ENCODE peak calls at places on chromosome 17, in five cellular contexts. B is suprapubic skin, O is fibroblast of lung, X is hepatocyte, G is tibial artery. Y is an unnamed sample.

GRCh38 chr17:74528491-74529199 is 2.6 kb downstream of the CD300LB start:
- DNase-seq in B (peak; percentile 41), O (no peak), X (no peak), G (peak; percentile 60), Y (peak; percentile 6)

GRCh38 chr17:40760105-40761016 is 5.2 kb upstream of the KRT25 start:
- DNase-seq in B (no peak), O (no peak), X (no peak), G (no peak), Y (no peak)

GRCh38 chr17:50301891-50302584 is 27.8 kb downstream of the TMEM92 start:
- DNase-seq in B (no peak), O (no peak), X (no peak), G (no peak), Y (no peak)

GRCh38 chr17:40548982-40549680 is 16.1 kb downstream of the CCR7 start:
- DNase-seq in B (peak; percentile 71), O (peak; percentile 98), X (no peak), G (peak; percentile 74), Y (peak; percentile 72)

GRCh38 chr17:66427134-66427533 is 124.7 kb downstream of the PRKCA start:
- DNase-seq in B (no peak), O (no peak), X (no peak), G (no peak), Y (no peak)

GRCh38 chr17:77497578-77497934 is 356.8 kb downstream of the SEC14L1 start:
- DNase-seq in B (peak; percentile 63), O (no peak), X (peak; percentile 3), G (no peak), Y (peak; percentile 29)

GRCh38 chr17:69175812-69176517 is 34.3 kb upstream of the ABCA6 start:
- DNase-seq in B (no peak), O (peak; percentile 88), X (peak; percentile 4), G (no peak), Y (no peak)

GRCh38 chr17:57135748-57136342 is 50.8 kb downstream of the AKAP1 start:
- DNase-seq in B (no peak), O (no peak), X (no peak), G (no peak), Y (no peak)

GRCh38 chr17:42394838-42395237 is 6.6 kb upstream of the STAT3 start:
- DNase-seq in B (no peak), O (no peak), X (no peak), G (no peak), Y (no peak)

GRCh38 chr17:60601443-60602384 is 1.7 kb downstream of the PPM1D start:
- DNase-seq in B (no peak), O (peak; percentile 91), X (peak; percentile 91), G (peak; percentile 43), Y (peak; percentile 49)

GRCh38 chr17:48672340-48672739 is 46.2 kb upstream of the HOXB9 start:
- DNase-seq in B (no peak), O (no peak), X (no peak), G (no peak), Y (no peak)

GRCh38 chr17:28843810-28844137 is 1.2 kb upstream of the FAM222B start:
- DNase-seq in B (no peak), O (no peak), X (no peak), G (no peak), Y (no peak)

GRCh38 chr17:77499699-77500435 is 359.1 kb downstream of the SEC14L1 start:
- DNase-seq in B (peak; percentile 55), O (no peak), X (peak; percentile 2), G (no peak), Y (no peak)

GRCh38 chr17:4565209-4566141 is 5.1 kb upstream of the GGT6 start:
- DNase-seq in B (no peak), O (peak; percentile 83), X (peak; percentile 92), G (peak; percentile 55), Y (no peak)

GRCh38 chr17:79160980-79161621 is 86.5 kb downstream of the ENGASE start:
- DNase-seq in B (no peak), O (no peak), X (no peak), G (no peak), Y (no peak)

GRCh38 chr17:56710986-56711385 is 117.5 kb downstream of the NOG start:
- DNase-seq in B (no peak), O (no peak), X (no peak), G (no peak), Y (no peak)

GRCh38 chr17:44137891-44138709 is 3.6 kb upstream of the HROB start:
- DNase-seq in B (peak; percentile 93), O (peak; percentile 98), X (peak; percentile 97), G (peak; percentile 92), Y (peak; percentile 84)

GRCh38 chr17:63437287-63438091 is 8.6 kb downstream of the CYB561 start:
- DNase-seq in B (no peak), O (no peak), X (no peak), G (no peak), Y (no peak)

GRCh38 chr17:17147821-17148220 is 58.3 kb downstream of the PLD6 start:
- DNase-seq in B (no peak), O (peak; percentile 10), X (no peak), G (no peak), Y (no peak)

GRCh38 chr17:65163990-65164495 is 26.9 kb downstream of the RGS9 start:
- DNase-seq in B (no peak), O (peak; percentile 74), X (peak; percentile 44), G (no peak), Y (no peak)

GRCh38 chr17:68613739-68614298 is 12.7 kb upstream of the FAM20A start:
- DNase-seq in B (no peak), O (peak; percentile 71), X (peak; percentile 49), G (peak; percentile 31), Y (no peak)

GRCh38 chr17:30915833-30916611 is 5.7 kb upstream of the ADAP2 start:
- DNase-seq in B (no peak), O (no peak), X (no peak), G (no peak), Y (no peak)

GRCh38 chr17:7018331-7018964 is 4.4 kb upstream of the BCL6B start:
- DNase-seq in B (no peak), O (no peak), X (no peak), G (peak; percentile 72), Y (peak; percentile 87)

GRCh38 chr17:78667091-78667490 is 89.9 kb upstream of the DNAH17 start:
- DNase-seq in B (peak; percentile 61), O (no peak), X (no peak), G (no peak), Y (no peak)

GRCh38 chr17:17874478-17874877 is 37.7 kb upstream of the SREBF1 start:
- DNase-seq in B (no peak), O (peak; percentile 75), X (no peak), G (no peak), Y (no peak)

GRCh38 chr17:65561394-65562205 is at the start of gene AXIN2:
- DNase-seq in B (peak; percentile 96), O (peak; percentile 90), X (peak; percentile 97), G (peak; percentile 88), Y (peak; percentile 93)

GRCh38 chr17:20284018-20284417 is 183.3 kb downstream of the LGALS9B start:
- DNase-seq in B (no peak), O (no peak), X (no peak), G (no peak), Y (no peak)

GRCh38 chr17:30218689-30219266 is 16.7 kb downstream of the SLC6A4 start:
- DNase-seq in B (peak; percentile 50), O (no peak), X (no peak), G (no peak), Y (no peak)

GRCh38 chr17:2924211-2924610 is 128.0 kb downstream of the RAP1GAP2 start:
- DNase-seq in B (no peak), O (peak; percentile 42), X (peak; percentile 2), G (no peak), Y (no peak)

GRCh38 chr17:64126918-64127317 is 3.0 kb downstream of the ERN1 start:
- DNase-seq in B (no peak), O (no peak), X (no peak), G (no peak), Y (no peak)

GRCh38 chr17:8185580-8186445 is 4.2 kb downstream of the BORCS6 start:
- DNase-seq in B (peak; percentile 94), O (peak; percentile 70), X (peak; percentile 91), G (peak; percentile 92), Y (peak; percentile 94)

GRCh38 chr17:8187517-8188407 is 2.2 kb downstream of the BORCS6 start:
- DNase-seq in B (peak; percentile 96), O (peak; percentile 100), X (peak; percentile 96), G (peak; percentile 93), Y (peak; percentile 90)

GRCh38 chr17:8188408-8188839 is 1.6 kb downstream of the BORCS6 start:
- DNase-seq in B (no peak), O (no peak), X (no peak), G (no peak), Y (peak; percentile 51)

GRCh38 chr17:8186446-8186786 is 3.6 kb downstream of the BORCS6 start:
- DNase-seq in B (no peak), O (no peak), X (no peak), G (no peak), Y (no peak)

GRCh38 chr17:8186787-8187516 is 3.0 kb downstream of the BORCS6 start:
- DNase-seq in B (peak; percentile 93), O (peak; percentile 97), X (peak; percentile 96), G (peak; percentile 96), Y (peak; percentile 94)
- TF ChIP-seq CTCF in B (peak; percentile 28), O (peak; percentile 42), X (peak; percentile 50), G (no peak), Y (no peak)

GRCh38 chr17:32463304-32463703 is 19.0 kb downstream of the PSMD11 start:
- DNase-seq in B (no peak), O (no peak), X (no peak), G (no peak), Y (no peak)
- H3K36me3 ChIP-seq in B (peaks cover 87% of the 10 kb centered on the region), O (peaks cover 2% of the 10 kb centered on the region), X (no peaks in the 10 kb centered on the region), G (peaks cover 86% of the 10 kb centered on the region), Y (no peaks in the 10 kb centered on the region)

GRCh38 chr17:45396496-45397205 is 36.0 kb downstream of the ARHGAP27 start:
- DNase-seq in B (no peak), O (no peak), X (no peak), G (no peak), Y (no peak)

GRCh38 chr17:45394001-45394912 is 38.4 kb downstream of the ARHGAP27 start:
- DNase-seq in B (no peak), O (no peak), X (no peak), G (no peak), Y (no peak)

GRCh38 chr17:45397796-45398195 is 34.9 kb downstream of the ARHGAP27 start:
- DNase-seq in B (no peak), O (no peak), X (no peak), G (no peak), Y (no peak)

GRCh38 chr17:45394913-45395568 is 37.6 kb downstream of the ARHGAP27 start:
- DNase-seq in B (peak; percentile 86), O (peak; percentile 91), X (peak; percentile 89), G (no peak), Y (peak; percentile 64)

GRCh38 chr17:45395569-45396415 is 36.9 kb downstream of the ARHGAP27 start:
- DNase-seq in B (no peak), O (no peak), X (no peak), G (no peak), Y (peak; percentile 45)
- H3K27ac ChIP-seq in B (no peak overlapping the region), O (no peak overlapping the region), X (no peak overlapping the region), G (no peak overlapping the region), Y (no peak overlapping the region)

GRCh38 chr17:18971801-18972200 is 19.8 kb downstream of the SLC5A10 start:
- DNase-seq in B (no peak), O (no peak), X (no peak), G (no peak), Y (no peak)

GRCh38 chr17:18968945-18969887 is 17.3 kb downstream of the SLC5A10 start:
- DNase-seq in B (no peak), O (no peak), X (peak; percentile 59), G (no peak), Y (no peak)

GRCh38 chr17:18974407-18975149 is 22.6 kb downstream of the SLC5A10 start:
- DNase-seq in B (no peak), O (no peak), X (no peak), G (no peak), Y (no peak)

GRCh38 chr17:18967806-18968744 is 16.1 kb downstream of the SLC5A10 start:
- DNase-seq in B (no peak), O (no peak), X (peak; percentile 53), G (no peak), Y (no peak)

GRCh38 chr17:18970582-18971480 is 18.9 kb downstream of the SLC5A10 start:
- DNase-seq in B (no peak), O (no peak), X (no peak), G (no peak), Y (no peak)
- TF ChIP-seq CTCF in B (no peak), O (peak; percentile 4), X (peak; percentile 10), G (no peak), Y (no peak)